ENCODE peak calls at places on chromosomes 12 and 14, in seven cellular contexts. O is hypothalamus; M is ovary; F is CD8-positive, alpha-beta T cell; P is NCI-H1694 treated with DMSO at 0.1 percent for 48 hours; A is CD4-positive, alpha-beta T cell; Y is adipocyte. R is an unnamed sample.

GRCh38 chr14:36750244-36750643 is 88.6 kb downstream of the PAX9 start:
- DNase-seq in O (no peak), M (no peak), F (no peak), P (no peak), A (no peak), Y (no peak), R (no peak)

GRCh38 chr12:69389836-69390235 is 30.3 kb downstream of the YEATS4 start:
- DNase-seq in O (no peak), M (no peak), F (no peak), P (no peak), A (no peak), Y (peak), R (no peak)

GRCh38 chr12:25904442-25904841 is 54.0 kb upstream of the RASSF8 start:
- DNase-seq in O (no peak), M (no peak), F (no peak), P (no peak), A (no peak), Y (peak), R (no peak)

GRCh38 chr12:94770777-94771176 is 120.4 kb upstream of the TMCC3 start:
- DNase-seq in O (no peak), M (no peak), F (no peak), P (no peak), A (no peak), Y (no peak), R (peak)

GRCh38 chr14:104223101-104223809 is 84.9 kb downstream of the KIF26A start:
- DNase-seq in O (no peak), M (peak), F (no peak), P (peak), A (no peak), Y (no peak), R (no peak)

GRCh38 chr12:117507547-117507946 is 146.1 kb upstream of the NOS1 start:
- DNase-seq in O (no peak), M (no peak), F (no peak), P (peak), A (no peak), Y (no peak), R (no peak)

GRCh38 chr12:82358200-82359114 is at the start of the genes CCDC59 and METTL25:
- DNase-seq in O (peak), M (peak), F (peak), P (peak), A (peak), Y (peak), R (peak)

GRCh38 chr12:125178222-125178621 is 113.0 kb downstream of the AACS start:
- DNase-seq in O (no peak), M (no peak), F (no peak), P (no peak), A (no peak), Y (no peak), R (no peak)

GRCh38 chr14:61519735-61520134 is 175.6 kb upstream of the HIF1A start:
- DNase-seq in O (no peak), M (no peak), F (no peak), P (no peak), A (no peak), Y (no peak), R (no peak)

GRCh38 chr12:32947203-32947795 is 50.7 kb upstream of the PKP2 start:
- DNase-seq in O (no peak), M (no peak), F (no peak), P (peak), A (no peak), Y (no peak), R (peak)

GRCh38 chr14:61630399-61630798 is 64.9 kb upstream of the HIF1A start:
- DNase-seq in O (no peak), M (no peak), F (no peak), P (no peak), A (no peak), Y (no peak), R (no peak)

GRCh38 chr12:40691913-40692616 is at the start of gene CNTN1:
- DNase-seq in O (peak), M (peak), F (no peak), P (peak), A (no peak), Y (peak), R (peak)

GRCh38 chr14:33525626-33526025 is 425.2 kb downstream of the EGLN3 start:
- DNase-seq in O (no peak), M (no peak), F (no peak), P (no peak), A (no peak), Y (no peak), R (no peak)

GRCh38 chr14:73662439-73663056 is 17.8 kb downstream of the DNAL1 start:
- DNase-seq in O (no peak), M (no peak), F (no peak), P (no peak), A (no peak), Y (peak), R (peak)

GRCh38 chr14:77965919-77966435 is 166.1 kb downstream of the ADCK1 start:
- DNase-seq in O (peak), M (peak), F (no peak), P (no peak), A (no peak), Y (peak), R (no peak)

GRCh38 chr12:110619534-110619953 is 5.6 kb downstream of the TCTN1 start:
- DNase-seq in O (no peak), M (no peak), F (no peak), P (no peak), A (no peak), Y (no peak), R (no peak)

GRCh38 chr14:59028476-59029202 is 159.8 kb upstream of the DAAM1 start:
- DNase-seq in O (peak), M (peak), F (no peak), P (peak), A (no peak), Y (peak), R (peak)

GRCh38 chr14:67532998-67533753 is at the start of gene PLEKHH1:
- DNase-seq in O (peak), M (peak), F (peak), P (peak), A (peak), Y (peak), R (peak)

GRCh38 chr14:51248041-51248987 is 8.3 kb downstream of the TMX1 start:
- DNase-seq in O (no peak), M (no peak), F (no peak), P (no peak), A (no peak), Y (no peak), R (no peak)

GRCh38 chr12:106999444-106999843 is 12.5 kb upstream of the MTERF2 start:
- DNase-seq in O (no peak), M (no peak), F (no peak), P (no peak), A (no peak), Y (no peak), R (no peak)

GRCh38 chr12:115132145-115132544 is 448.2 kb upstream of the TBX3 start:
- DNase-seq in O (no peak), M (no peak), F (no peak), P (no peak), A (no peak), Y (peak), R (no peak)

GRCh38 chr12:53191096-53191884 is 10.6 kb upstream of the CSAD start:
- DNase-seq in O (no peak), M (no peak), F (no peak), P (no peak), A (no peak), Y (no peak), R (no peak)

GRCh38 chr14:68951051-68951797 is 27.9 kb downstream of the ACTN1 start:
- DNase-seq in O (no peak), M (peak), F (no peak), P (no peak), A (no peak), Y (peak), R (peak)

GRCh38 chr12:68178184-68178583 is 18.6 kb upstream of the IFNG start:
- DNase-seq in O (no peak), M (no peak), F (no peak), P (no peak), A (no peak), Y (no peak), R (no peak)

GRCh38 chr12:25496098-25496587 is 56.9 kb downstream of the LMNTD1 start:
- DNase-seq in O (no peak), M (no peak), F (no peak), P (no peak), A (no peak), Y (peak), R (no peak)

GRCh38 chr12:113428482-113428881 is 6.3 kb downstream of the SDSL start:
- DNase-seq in O (no peak), M (no peak), F (no peak), P (no peak), A (no peak), Y (no peak), R (no peak)

GRCh38 chr14:38255673-38256357 is at the start of gene CLEC14A:
- DNase-seq in O (no peak), M (peak), F (peak), P (no peak), A (no peak), Y (no peak), R (no peak)

R was measured in SK-MEL-5.